ENCODE peak calls at places on chromosomes 12 and 14, in four cellular contexts. Y is GM12878, E is K562, T is HL-60. F is an unnamed sample.

GRCh38 chr14:104741108-104741802 is 11.7 kb upstream of the SIVA1 start:
- DNase-seq in Y (no peak), T (no peak), E (no peak), F (no peak)

GRCh38 chr12:15971211-15971610 is 60.1 kb downstream of the DERA start:
- DNase-seq in E (no peak), Y (no peak), T (no peak), F (no peak)

GRCh38 chr12:11673666-11674464 is 24.4 kb downstream of the ETV6 start:
- DNase-seq in T (no peak), E (no peak), Y (no peak), F (no peak)

GRCh38 chr12:130342842-130343241 is 5.2 kb downstream of the PIWIL1 start:
- DNase-seq in E (no peak), Y (no peak), T (no peak), F (no peak)

GRCh38 chr12:92987846-92988621 is 58.9 kb upstream of the EEA1 start:
- DNase-seq in E (no peak), Y (peak; percentile 98), T (peak; percentile 49), F (no peak)

GRCh38 chr12:124621296-124621660 is 53.9 kb upstream of the NCOR2 start:
- DNase-seq in E (no peak), T (no peak), Y (no peak), F (no peak)

GRCh38 chr14:65096323-65097089 is 5.8 kb downstream of the MAX start:
- DNase-seq in Y (no peak), E (peak; percentile 27), T (no peak), F (no peak)

GRCh38 chr12:109594566-109595317 is 21.1 kb downstream of the MVK start:
- DNase-seq in T (no peak), E (no peak), Y (no peak), F (no peak)

GRCh38 chr12:55931780-55932545 is 1.0 kb downstream of the DGKA start:
- DNase-seq in T (no peak), E (peak; percentile 69), Y (no peak), F (no peak)

GRCh38 chr14:50067723-50068495 is 48.5 kb downstream of the VCPKMT start:
- DNase-seq in E (no peak), T (no peak), Y (no peak), F (no peak)

GRCh38 chr12:990308-990648 is 745 bp upstream of the ERC1 start:
- DNase-seq in T (no peak), Y (no peak), E (no peak), F (no peak)

GRCh38 chr14:59464651-59465569 is at the start of gene GPR135:
- DNase-seq in E (no peak), Y (no peak), T (no peak), F (peak; percentile 64)

GRCh38 chr12:26097046-26097878 is 27.6 kb downstream of the BHLHE41 start:
- DNase-seq in E (peak; percentile 74), T (no peak), Y (no peak), F (no peak)

GRCh38 chr12:53751336-53752191 is at the start of gene CISTR:
- DNase-seq in Y (no peak), T (no peak), E (peak; percentile 28), F (peak; percentile 51)

GRCh38 chr14:99427632-99428315 is 52.9 kb downstream of the SETD3 start:
- DNase-seq in E (no peak), T (no peak), Y (no peak), F (no peak)

GRCh38 chr12:79083181-79083580 is 218.6 kb downstream of the SYT1 start:
- DNase-seq in E (no peak), T (no peak), Y (no peak), F (no peak)

GRCh38 chr14:92867246-92867925 is 55.6 kb upstream of the CHGA start:
- DNase-seq in Y (no peak), T (no peak), E (no peak), F (no peak)

GRCh38 chr14:49950275-49951250 is 57.7 kb downstream of the ARF6 start:
- DNase-seq in E (no peak), Y (no peak), T (no peak), F (no peak)

GRCh38 chr12:108689314-108690190 is 41.8 kb downstream of the CORO1C start:
- DNase-seq in Y (no peak), T (no peak), E (peak; percentile 62), F (no peak)

GRCh38 chr14:105065280-105066228 is at the start of gene GPR132:
- DNase-seq in E (no peak), Y (peak; percentile 93), T (peak; percentile 91), F (peak; percentile 86)

GRCh38 chr14:26527095-26527494 is 70.7 kb downstream of the NOVA1 start:
- DNase-seq in T (no peak), E (no peak), Y (no peak), F (no peak)

GRCh38 chr12:93783827-93784226 is 106.7 kb downstream of the CRADD start:
- DNase-seq in Y (no peak), E (no peak), T (no peak), F (no peak)

GRCh38 chr12:131720921-131721320 is 10.0 kb downstream of the SFSWAP start:
- DNase-seq in E (no peak), T (no peak), Y (no peak), F (no peak)

GRCh38 chr12:94231718-94232117 is 83.3 kb downstream of the PLXNC1 start:
- DNase-seq in Y (no peak), E (no peak), T (no peak), F (no peak)

GRCh38 chr12:120290541-120291312 is 976 bp downstream of the RNU4-2 start:
- DNase-seq in T (peak; percentile 14), E (peak; percentile 30), Y (no peak), F (no peak)

GRCh38 chr14:22448905-22449611 is 140.0 kb downstream of the DAD1 start:
- DNase-seq in T (no peak), E (no peak), Y (no peak), F (no peak)

GRCh38 chr12:47825239-47825639 is 5.5 kb upstream of the HDAC7 start:
- DNase-seq in T (no peak), E (no peak), Y (no peak), F (no peak)

GRCh38 chr14:32702571-32702970 is 236.1 kb upstream of the NPAS3 start:
- DNase-seq in T (no peak), E (no peak), Y (no peak), F (no peak)

GRCh38 chr12:40236357-40236850 is 11.6 kb downstream of the LRRK2 start:
- DNase-seq in Y (no peak), T (no peak), E (no peak), F (no peak)

GRCh38 chr14:31326111-31326510 is 94.2 kb downstream of the HEATR5A start:
- DNase-seq in T (no peak), E (no peak), Y (no peak), F (no peak)

GRCh38 chr12:127509066-127509778 is 757.7 kb upstream of the TMEM132C start:
- DNase-seq in E (no peak), Y (no peak), T (no peak), F (no peak)

GRCh38 chr12:7175493-7175892 is 14.0 kb upstream of the PEX5 start:
- DNase-seq in Y (no peak), E (no peak), T (no peak), F (no peak)
- TF ChIP-seq SPI1 in Y (no peak), E (no peak), T (no peak), F (no peak)

GRCh38 chr14:54566152-54566409 is 847 bp upstream of the SAMD4A start:
- DNase-seq in T (no peak), E (no peak), Y (no peak), F (no peak)

GRCh38 chr14:54567224-54567633 is 301 bp downstream of the SAMD4A start:
- DNase-seq in T (no peak), Y (no peak), E (no peak), F (peak; percentile 10)

GRCh38 chr14:54566410-54567223 is at the start of gene SAMD4A:
- DNase-seq in E (peak; percentile 47), Y (no peak), T (no peak), F (peak; percentile 53)

GRCh38 chr14:54568821-54569591 is 2.1 kb downstream of the SAMD4A start:
- DNase-seq in T (no peak), E (no peak), Y (no peak), F (no peak)

DNA sequence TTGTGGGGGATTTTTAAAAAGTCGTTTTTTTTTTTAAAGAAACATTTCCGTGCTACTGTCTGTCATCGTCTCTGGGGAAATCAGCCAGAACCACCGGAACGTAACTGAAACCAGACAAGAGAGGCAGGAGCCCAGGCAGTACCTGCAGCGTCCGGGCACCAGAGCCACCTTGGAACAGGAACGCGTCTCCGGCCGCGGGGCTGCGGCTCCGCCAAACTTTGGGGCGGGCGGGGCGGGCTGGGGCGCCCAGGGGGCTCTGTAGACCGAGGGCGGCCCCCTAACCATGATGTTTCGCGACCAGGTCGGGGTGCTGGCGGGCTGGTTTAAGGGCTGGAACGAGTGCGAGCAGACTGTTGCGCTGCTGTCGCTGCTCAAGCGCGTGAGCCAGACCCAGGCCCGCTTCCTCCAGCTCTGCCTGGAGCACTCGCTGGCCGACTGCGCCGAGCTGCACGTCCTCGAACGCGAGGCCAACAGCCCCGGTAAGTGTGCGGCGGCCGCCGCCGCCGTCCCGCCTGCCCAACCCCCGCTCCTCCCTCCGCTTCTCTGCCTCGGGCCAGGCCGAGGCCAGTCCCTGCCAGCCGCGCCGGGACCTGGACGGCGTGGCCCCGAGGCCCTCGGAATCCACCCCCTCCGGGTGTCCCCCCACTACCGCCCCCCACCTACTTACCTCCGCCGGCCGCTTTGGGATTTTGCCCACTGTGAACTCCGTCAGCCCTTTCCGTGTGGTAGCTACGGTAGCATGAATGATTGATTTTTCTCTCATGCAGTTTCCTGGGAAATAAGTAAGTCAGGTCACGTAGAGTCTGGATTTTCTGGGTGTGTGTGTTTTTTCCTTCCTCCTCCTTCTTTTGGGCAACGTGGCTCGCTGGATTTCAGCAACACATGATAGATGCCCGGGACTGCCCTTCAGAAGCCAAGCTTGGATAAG is 970 bp downstream of the SAMD4A start:
- DNase-seq in Y (no peak), E (peak; percentile 21), T (no peak), F (peak; percentile 57)
- TF ChIP-seq POLR2AphosphoS5 in Y (no peak), E (no peak), T (no peak), F (no peak)

GRCh38 chr14:81797246-81797645 is 263.6 kb upstream of the SEL1L start:
- DNase-seq in E (no peak), Y (no peak), T (no peak), F (no peak)

GRCh38 chr14:81805785-81806184 is 272.1 kb upstream of the SEL1L start:
- DNase-seq in E (no peak), Y (no peak), T (no peak), F (no peak)

DNA sequence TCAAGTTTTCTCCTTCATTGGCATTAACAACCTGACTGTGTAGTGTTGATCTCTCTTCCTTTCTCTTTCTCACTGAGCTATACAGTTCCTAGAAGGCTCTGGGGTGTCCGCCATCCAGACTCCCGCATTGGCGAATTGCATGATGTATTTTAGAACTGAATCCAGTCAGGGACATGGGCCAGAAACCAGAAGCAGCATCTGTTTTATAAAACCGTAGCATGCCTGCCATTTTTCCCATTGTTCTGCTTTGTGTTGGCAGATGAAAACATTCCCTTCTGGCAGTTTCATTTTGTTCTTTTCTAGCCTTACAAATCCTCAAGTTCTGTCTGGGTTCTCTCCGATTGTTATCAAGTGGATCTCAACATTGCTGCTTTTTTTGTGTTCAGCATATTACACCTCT is 268.3 kb upstream of the SEL1L start:
- DNase-seq in E (no peak), Y (no peak), T (no peak), F (no peak)
- TF ChIP-seq SPI1 in E (no peak), Y (no peak), T (no peak), F (no peak)

GRCh38 chr14:103540816-103541493 is 12.0 kb downstream of the TRMT61A start:
- DNase-seq in Y (no peak), T (no peak), E (no peak), F (no peak)

GRCh38 chr14:103537175-103537990 is 8.4 kb downstream of the TRMT61A start:
- DNase-seq in E (no peak), Y (no peak), T (no peak), F (no peak)

GRCh38 chr14:103541494-103541943 is 12.5 kb downstream of the TRMT61A start:
- DNase-seq in Y (no peak), E (no peak), T (no peak), F (no peak)

GRCh38 chr14:103538291-103539055 is 9.5 kb downstream of the TRMT61A start:
- DNase-seq in E (no peak), T (no peak), Y (no peak), F (no peak)

GRCh38 chr14:103539056-103539825 is 10.2 kb downstream of the TRMT61A start:
- DNase-seq in Y (no peak), T (no peak), E (peak; percentile 30), F (no peak)
- TF ChIP-seq POLR2AphosphoS5 in Y (no peak), T (no peak), E (no peak), F (no peak)

F was measured in GM12891.